ENCODE peak calls at places on chromosomes 11 and 22, in four cellular contexts. J is GM12864, K is AG09319, L is GM13977. M is an unnamed sample.

GRCh38 chr11:82738116-82738515 is 4.5 kb upstream of the FAM181B start:
- DNase-seq in K (no peak), L (no peak), J (no peak), M (no peak)

GRCh38 chr11:40168461-40168860 is 1291.0 kb downstream of the LRRC4C start:
- DNase-seq in K (no peak), L (no peak), J (no peak), M (no peak)

GRCh38 chr22:44738347-44738715 is 14.0 kb upstream of the ARHGAP8 start:
- DNase-seq in J (no peak), K (no peak), L (no peak), M (no peak)

GRCh38 chr11:96322775-96323642 is 20.0 kb downstream of the MAML2 start:
- DNase-seq in J (no peak), L (no peak), K (no peak), M (no peak)

GRCh38 chr11:117761993-117762392 is 35.0 kb downstream of the DSCAML1 start:
- DNase-seq in K (no peak), J (no peak), L (no peak), M (no peak)

GRCh38 chr22:49216579-49216978 is 611.1 kb downstream of the BRD1 start:
- DNase-seq in K (no peak), J (no peak), L (no peak), M (peak)

GRCh38 chr11:83020942-83021779 is 50.5 kb downstream of the RAB30 start:
- DNase-seq in J (no peak), K (no peak), L (no peak), M (no peak)

GRCh38 chr11:60857378-60858232 is 1.9 kb upstream of the PTGDR2 start:
- DNase-seq in L (no peak), J (no peak), K (no peak), M (no peak)

GRCh38 chr11:133952199-133953190 is 4.3 kb downstream of the IGSF9B start:
- DNase-seq in K (no peak), L (no peak), J (no peak), M (no peak)

GRCh38 chr11:40328890-40329617 is 1130.4 kb downstream of the LRRC4C start:
- DNase-seq in K (peak), L (no peak), J (no peak), M (peak)

GRCh38 chr22:25741692-25742626 is at the start of gene MYO18B:
- DNase-seq in L (no peak), J (no peak), K (no peak), M (no peak)

GRCh38 chr11:27812341-27812740 is 112.1 kb upstream of the BDNF start:
- DNase-seq in K (no peak), J (no peak), L (no peak), M (no peak)

GRCh38 chr11:65366340-65366773 is 11.8 kb downstream of the TIGD3 start:
- DNase-seq in J (peak), K (peak), L (peak), M (no peak)

GRCh38 chr11:78419327-78419726 is 1.7 kb upstream of the GAB2 start:
- DNase-seq in L (no peak), J (no peak), K (peak), M (no peak)

GRCh38 chr11:119912214-119912613 is 183.2 kb upstream of the NECTIN1 start:
- DNase-seq in J (no peak), K (no peak), L (no peak), M (no peak)

GRCh38 chr11:58000699-58001098 is 23.0 kb upstream of the OR9Q1 start:
- DNase-seq in L (no peak), J (no peak), K (no peak), M (no peak)

GRCh38 chr11:70581991-70582885 is 183.9 kb downstream of the CTTN start:
- DNase-seq in K (no peak), L (no peak), J (no peak), M (no peak)

GRCh38 chr11:25733777-25734176 is 598.2 kb upstream of the ANO3 start:
- DNase-seq in J (no peak), K (no peak), L (no peak), M (no peak)

GRCh38 chr11:45660717-45661416 is 4.6 kb downstream of the CHST1 start:
- DNase-seq in L (no peak), K (no peak), J (no peak), M (no peak)

GRCh38 chr22:27669798-27670599 is 131.6 kb downstream of the MN1 start:
- DNase-seq in J (no peak), L (no peak), K (no peak), M (no peak)

GRCh38 chr22:38202437-38203089 is 769 bp downstream of the MAFF start:
- DNase-seq in K (peak), J (no peak), L (peak), M (peak)

GRCh38 chr11:21658654-21659193 is 534.2 kb upstream of the ANO5 start:
- DNase-seq in J (no peak), L (no peak), K (no peak), M (no peak)

GRCh38 chr11:92880391-92880790 is 89.1 kb upstream of the MTNR1B start:
- DNase-seq in K (no peak), J (no peak), L (no peak), M (no peak)

GRCh38 chr11:29119116-29119515 is 897.7 kb downstream of the KCNA4 start:
- DNase-seq in L (no peak), K (no peak), J (no peak), M (no peak)

GRCh38 chr11:19723572-19724342 is 11.1 kb downstream of the NAV2 start:
- DNase-seq in L (no peak), J (no peak), K (no peak), M (no peak)

GRCh38 chr11:130720232-130720787 is 196.0 kb downstream of the SNX19 start:
- DNase-seq in L (no peak), J (no peak), K (no peak), M (no peak)

GRCh38 chr11:86459682-86460460 is 85.2 kb downstream of the CCDC81 start:
- DNase-seq in J (no peak), K (no peak), L (no peak), M (no peak)

GRCh38 chr11:45859661-45860140 is 12.4 kb downstream of the CRY2 start:
- DNase-seq in J (no peak), L (no peak), K (peak), M (peak)

GRCh38 chr11:110878513-110878912 is 166.3 kb upstream of the ARHGAP20 start:
- DNase-seq in L (no peak), K (no peak), J (no peak), M (no peak)

GRCh38 chr11:13388741-13389140 is 74.3 kb downstream of the BTBD10 start:
- DNase-seq in L (no peak), J (no peak), K (no peak), M (no peak)

GRCh38 chr22:50488886-50489285 is 2.2 kb downstream of the MIOX start:
- DNase-seq in K (no peak), L (no peak), J (no peak), M (no peak)

GRCh38 chr11:13238879-13239514 is 38.6 kb upstream of the BMAL1 start:
- DNase-seq in K (no peak), J (peak), L (peak), M (no peak)

GRCh38 chr11:9738126-9738525 is 74.2 kb downstream of the SWAP70 start:
- DNase-seq in K (no peak), L (no peak), J (no peak), M (no peak)

GRCh38 chr11:129292768-129293167 is 82.9 kb upstream of the BARX2 start:
- DNase-seq in L (no peak), J (no peak), K (no peak), M (no peak)

GRCh38 chr11:57313071-57313787 is 11.5 kb downstream of the TNKS1BP1 start:
- DNase-seq in K (no peak), L (no peak), J (no peak), M (no peak)

GRCh38 chr11:35919244-35919643 is 24.6 kb upstream of the LDLRAD3 start:
- DNase-seq in J (no peak), L (no peak), K (no peak), M (no peak)

GRCh38 chr11:76419896-76420295 is 24.9 kb upstream of the EMSY start:
- DNase-seq in L (no peak), K (no peak), J (no peak), M (no peak)

GRCh38 chr11:17547051-17547577 is at the start of gene OTOG:
- DNase-seq in L (no peak), J (no peak), K (no peak), M (no peak)

GRCh38 chr22:23655891-23656475 is 23.9 kb upstream of the DRICH1 start:
- DNase-seq in K (no peak), L (no peak), J (no peak), M (no peak)
- TF ChIP-seq CTCF in K (no peak), L (no peak), J (no peak), M (no peak)

DNA sequence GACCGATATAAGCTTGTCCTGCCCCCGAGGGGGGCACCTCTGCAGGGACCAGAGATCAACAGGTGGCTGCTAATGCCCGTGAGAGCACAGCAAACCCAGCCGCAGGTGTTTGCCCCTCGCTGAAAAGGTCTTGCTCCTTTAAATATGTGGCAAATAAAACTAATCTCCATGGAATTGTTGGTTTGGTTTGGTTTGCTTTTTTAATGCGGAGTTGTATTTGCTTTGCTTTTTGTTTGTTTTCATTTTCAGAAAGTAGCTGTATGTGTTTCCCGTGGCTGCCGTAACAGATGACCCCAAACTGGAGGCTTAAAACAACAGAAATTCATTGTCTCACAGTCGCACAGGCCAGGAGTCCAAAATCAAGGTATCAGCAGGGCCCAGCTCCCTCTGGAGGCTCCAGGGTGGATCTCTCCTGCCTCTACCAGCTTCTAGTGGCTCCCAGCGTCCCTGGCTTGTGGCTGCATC is 93.0 kb downstream of the CELSR1 start:
- DNase-seq in K (no peak), J (no peak), L (no peak), M (no peak)
- TF ChIP-seq CTCF in K (no peak), J (no peak), L (no peak), M (no peak)

DNA sequence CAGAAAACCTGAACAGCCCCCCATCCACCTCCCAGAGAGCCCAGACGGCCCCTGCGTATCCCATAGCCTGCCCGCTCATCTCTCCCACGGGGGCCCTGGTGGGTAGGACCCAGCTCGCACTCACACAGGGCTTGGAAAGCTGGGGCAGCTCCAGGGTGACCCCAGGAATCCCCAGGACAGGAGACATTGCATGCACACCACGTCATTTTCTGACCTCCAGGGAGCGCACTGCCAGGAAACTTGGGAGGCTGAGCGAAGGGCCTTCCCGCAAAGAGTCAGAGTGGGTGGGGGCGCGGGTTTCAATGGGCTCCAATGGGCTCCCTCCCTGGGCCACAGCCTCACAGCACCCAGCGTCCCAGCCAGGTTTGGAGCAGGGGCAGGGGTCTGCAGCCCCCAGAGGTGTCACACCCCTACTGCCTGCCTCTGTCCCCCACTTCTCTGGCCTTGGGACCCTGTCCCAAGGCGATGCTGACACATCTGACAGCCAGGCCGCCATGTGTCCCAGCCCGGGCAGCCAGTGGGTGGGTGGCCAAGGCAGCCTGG is 8.2 kb upstream of the SYT8 start:
- DNase-seq in K (no peak), L (no peak), J (no peak), M (no peak)
- TF ChIP-seq CTCF in K (no peak), L (no peak), J (no peak), M (no peak)

GRCh38 chr22:19265779-19266178 is 25.7 kb downstream of the CLTCL1 start:
- DNase-seq in J (no peak), L (no peak), K (no peak), M (no peak)
- TF ChIP-seq CTCF in J (no peak), L (no peak), K (no peak), M (no peak)

DNA sequence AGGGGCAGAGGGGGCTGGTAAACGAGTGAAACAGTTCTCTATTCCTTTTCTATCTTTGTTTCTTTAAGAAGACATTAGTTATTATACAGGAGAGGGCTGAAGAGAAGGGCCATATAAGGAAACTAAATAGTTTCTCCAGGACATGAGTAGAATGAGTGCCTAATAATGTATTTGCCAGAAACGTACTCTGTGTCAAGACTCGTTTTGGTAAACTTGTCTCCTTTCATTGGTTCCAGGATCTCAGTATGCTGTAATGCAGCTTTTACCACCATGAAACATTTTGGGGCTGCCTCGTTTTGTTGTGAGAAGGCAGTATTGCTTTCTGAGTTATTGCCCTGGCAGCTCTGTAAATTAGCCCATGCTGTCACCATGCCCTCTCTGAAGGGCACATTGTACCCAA is 51.7 kb downstream of the POLD3 start:
- DNase-seq in J (no peak), L (no peak), K (no peak), M (no peak)
- TF ChIP-seq CTCF in J (no peak), L (no peak), K (no peak), M (no peak)

M was measured in mesothelial cell of epicardium.